ENCODE peak calls at places on chromosomes 5 and 9, in ten cellular contexts. Y, F, G, Z, R, O, S, Q, K and P are unnamed samples.

GRCh38 chr9:37929441-37929895 is 25.5 kb upstream of the SLC25A51 start:
- DNase-seq in O (no peak), R (no peak), Y (no peak), S (no peak), Q (no peak), G (no peak), Z (no peak), F (peak; percentile 65), K (no peak), P (no peak)

GRCh38 chr5:156947933-156948332 is 15.1 kb downstream of the TIMD4 start:
- DNase-seq in Z (no peak), R (no peak), Y (no peak), F (no peak), K (no peak), O (no peak), G (no peak), S (no peak), Q (no peak), P (no peak)

GRCh38 chr5:163609910-163610309 is 104.5 kb downstream of the MAT2B start:
- DNase-seq in Q (no peak), G (no peak), Y (no peak), K (no peak), Z (no peak), S (no peak), R (no peak), F (no peak), O (no peak), P (no peak)

GRCh38 chr9:385818-386398 is 171.2 kb downstream of the DOCK8 start:
- DNase-seq in R (no peak), Q (peak; percentile 83), Y (peak; percentile 86), K (peak; percentile 48), O (peak; percentile 66), G (peak; percentile 60), S (peak; percentile 55), F (peak; percentile 85), Z (peak; percentile 53), P (peak; percentile 64)

GRCh38 chr5:96984506-96985192 is 48.8 kb downstream of the LNPEP start:
- DNase-seq in O (peak; percentile 37), Q (peak; percentile 15), K (no peak), Z (no peak), S (peak; percentile 74), F (peak; percentile 56), R (no peak), G (no peak), Y (no peak), P (no peak)

GRCh38 chr9:14158911-14159310 is 155.0 kb downstream of the NFIB start:
- DNase-seq in Y (no peak), G (no peak), Z (peak; percentile 83), S (peak; percentile 60), K (no peak), F (peak; percentile 37), R (no peak), O (no peak), Q (peak; percentile 67), P (no peak)

GRCh38 chr5:72195581-72195980 is 88.3 kb downstream of the MAP1B start:
- DNase-seq in O (no peak), R (no peak), Y (no peak), S (no peak), F (no peak), G (no peak), Z (no peak), Q (no peak), K (no peak), P (no peak)

GRCh38 chr5:14449052-14449661 is 132.4 kb upstream of the OTULINL start:
- DNase-seq in Z (peak; percentile 7), Y (no peak), R (no peak), K (no peak), F (peak; percentile 90), S (peak; percentile 72), O (peak; percentile 56), G (peak; percentile 43), Q (peak; percentile 64), P (no peak)

GRCh38 chr9:120876842-120877240 is at the start of gene PHF19:
- DNase-seq in G (peak; percentile 58), S (peak; percentile 42), Z (peak; percentile 35), F (peak; percentile 49), R (no peak), K (no peak), Q (no peak), Y (peak; percentile 41), O (no peak), P (no peak)

GRCh38 chr9:77087506-77087905 is 68.1 kb downstream of the FOXB2 start:
- DNase-seq in Y (peak; percentile 66), O (no peak), F (no peak), G (no peak), Z (no peak), K (no peak), Q (no peak), R (no peak), S (no peak), P (no peak)

GRCh38 chr9:135255033-135255842 is 167.8 kb downstream of the OLFM1 start:
- DNase-seq in R (no peak), Q (no peak), O (no peak), Y (no peak), S (no peak), Z (no peak), G (no peak), F (no peak), K (no peak), P (no peak)

GRCh38 chr5:33073856-33074255 is 362.7 kb downstream of the NPR3 start:
- DNase-seq in G (no peak), S (peak; percentile 20), R (no peak), Y (no peak), Q (no peak), F (no peak), K (no peak), Z (no peak), O (no peak), P (no peak)

GRCh38 chr5:151958111-151958510 is 33.5 kb upstream of the GLRA1 start:
- DNase-seq in S (no peak), Z (no peak), Y (no peak), F (no peak), R (no peak), K (no peak), G (no peak), Q (no peak), O (no peak), P (no peak)

GRCh38 chr9:91163441-91163772 is 198.3 kb downstream of the AUH start:
- DNase-seq in G (no peak), Y (no peak), Z (no peak), K (no peak), S (peak; percentile 47), Q (no peak), F (no peak), O (no peak), R (no peak), P (no peak)

GRCh38 chr5:64939772-64940510 is 171.2 kb downstream of the CWC27 start:
- DNase-seq in Z (no peak), S (peak; percentile 79), Q (peak; percentile 53), F (peak; percentile 42), G (peak; percentile 23), R (no peak), O (peak; percentile 64), K (peak; percentile 12), Y (peak; percentile 59), P (no peak)

GRCh38 chr9:124766815-124767554 is 4.1 kb downstream of the NR6A1 start:
- DNase-seq in O (no peak), Q (no peak), R (no peak), G (no peak), Y (peak; percentile 38), K (no peak), S (no peak), Z (no peak), F (no peak), P (no peak)

GRCh38 chr9:134325096-134325812 is 1.0 kb upstream of the RXRA start:
- DNase-seq in R (no peak), G (peak; percentile 68), S (peak; percentile 49), Y (peak; percentile 62), K (peak; percentile 51), O (peak; percentile 65), F (peak; percentile 50), Z (peak; percentile 74), Q (peak; percentile 48), P (peak; percentile 57)

GRCh38 chr5:102536323-102536928 is 37.6 kb upstream of the SLCO6A1 start:
- DNase-seq in Y (no peak), S (peak; percentile 47), O (no peak), K (no peak), G (no peak), R (no peak), F (peak; percentile 32), Q (peak; percentile 63), Z (no peak), P (no peak)

GRCh38 chr5:92916036-92916435 is 665.0 kb downstream of the NR2F1-AS1 start:
- DNase-seq in R (no peak), K (no peak), Q (peak; percentile 56), G (no peak), O (no peak), S (peak; percentile 77), Z (peak; percentile 6), Y (no peak), F (peak; percentile 85), P (no peak)
- TF ChIP-seq CTCF in R (peak; percentile 14), K (no peak), Q (peak; percentile 63), G (no peak), O (no peak), S (no peak), Z (peak; percentile 17), Y (no peak), F (peak; percentile 50), P (no peak)

DNA sequence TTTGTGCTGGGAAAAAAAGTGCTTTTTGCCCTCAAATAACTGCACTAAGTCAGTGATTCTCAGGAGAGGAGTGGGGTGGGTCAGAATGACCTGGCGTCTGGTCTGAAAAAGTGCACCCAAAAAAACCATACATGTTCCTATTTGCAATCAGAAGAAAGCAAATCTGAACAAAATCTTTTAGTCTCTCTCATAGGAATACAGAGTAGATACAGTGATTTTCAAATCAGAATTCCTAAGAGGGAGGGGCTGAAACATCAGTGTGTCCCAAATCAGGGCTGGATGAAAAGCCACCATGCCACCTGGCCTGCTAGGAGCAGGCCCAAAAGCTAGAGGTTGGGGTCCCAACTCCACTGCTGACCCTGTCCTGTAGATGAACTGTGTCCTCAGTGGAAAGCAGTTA is 66.8 kb downstream of the RAPGEF1 start:
- DNase-seq in G (no peak), Q (no peak), O (no peak), S (no peak), R (no peak), Z (no peak), Y (no peak), K (no peak), F (no peak), P (no peak)
- H3K4me1 ChIP-seq in G (peaks cover 31% of the 10 kb centered on the region), Q (peaks cover 37% of the 10 kb centered on the region), O (peaks cover 9% of the 10 kb centered on the region), S (peaks cover 40% of the 10 kb centered on the region), R (peaks cover 65% of the 10 kb centered on the region), Z (peaks cover 38% of the 10 kb centered on the region), Y (peaks cover 73% of the 10 kb centered on the region), K (peaks cover 9% of the 10 kb centered on the region), F (peaks cover 51% of the 10 kb centered on the region), P (peaks cover 45% of the 10 kb centered on the region)

DNA sequence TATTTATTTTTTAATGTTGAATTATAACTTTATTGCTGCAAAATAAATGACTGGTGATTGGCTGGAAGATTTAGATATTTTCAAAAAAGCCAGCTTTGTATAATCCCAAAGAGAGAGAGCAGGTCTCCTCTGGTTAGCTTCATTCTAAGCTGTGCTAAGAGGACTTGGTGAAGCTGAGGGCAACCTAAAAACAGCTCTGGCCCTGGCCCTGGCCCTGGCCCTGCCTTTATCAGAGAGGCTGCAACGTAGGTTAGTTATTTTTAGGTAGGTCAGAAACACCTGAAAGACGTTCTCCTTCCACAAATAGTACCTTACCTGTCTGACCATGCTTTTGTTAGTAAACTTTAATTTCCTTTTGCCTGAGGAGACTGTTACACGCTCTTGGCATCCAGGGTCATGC is 58.7 kb downstream of the KLF9 start:
- DNase-seq in G (no peak), S (no peak), Y (no peak), F (no peak), K (no peak), O (no peak), R (no peak), Z (no peak), Q (no peak), P (no peak)
- H3K27ac ChIP-seq in G (no peak overlapping the region), S (no peak overlapping the region), Y (peak overlapping the region; percentile 60), F (no peak overlapping the region), K (no peak overlapping the region), O (no peak overlapping the region), R (no peak overlapping the region), Z (no peak overlapping the region), Q (no peak overlapping the region), P (no peak overlapping the region)

GRCh38 chr9:26263451-26263850 is 585.2 kb upstream of the TUSC1 start:
- DNase-seq in Z (no peak), K (no peak), Q (no peak), R (no peak), F (no peak), G (no peak), Y (no peak), O (no peak), S (no peak), P (no peak)
- TF ChIP-seq CTCF in Z (no peak), K (no peak), Q (no peak), R (no peak), F (no peak), G (no peak), Y (no peak), O (no peak), S (no peak), P (no peak)